ENCODE peak calls at places on chromosome 7, in six cellular contexts. N, I, Q, W, F and Z are unnamed samples.

GRCh38 chr7:32043688-32044087 is 26.5 kb downstream of the PDE1C start:
- DNase-seq in N (no peak), I (peak), Q (no peak), W (no peak), F (peak), Z (no peak)

GRCh38 chr7:147833549-147833948 is 757.0 kb upstream of the C7orf33 start:
- DNase-seq in N (no peak), I (no peak), Q (peak), W (no peak), F (peak), Z (no peak)

GRCh38 chr7:112799473-112799872 is 9.3 kb upstream of the TMEM168 start:
- DNase-seq in N (no peak), I (no peak), Q (no peak), W (no peak), F (no peak), Z (no peak)

GRCh38 chr7:2488272-2488645 is 12.1 kb upstream of the GRIFIN start:
- DNase-seq in N (no peak), I (no peak), Q (no peak), W (no peak), F (no peak), Z (no peak)

GRCh38 chr7:5421626-5422323 is 1.9 kb downstream of the TNRC18 start:
- DNase-seq in N (no peak), I (peak), Q (no peak), W (peak), F (peak), Z (peak)

GRCh38 chr7:136911362-136911761 is 42.9 kb downstream of the CHRM2 start:
- DNase-seq in N (no peak), I (peak), Q (peak), W (no peak), F (peak), Z (peak)

GRCh38 chr7:85090138-85090537 is 96.7 kb downstream of the SEMA3D start:
- DNase-seq in N (no peak), I (no peak), Q (no peak), W (no peak), F (no peak), Z (no peak)

GRCh38 chr7:74187915-74188675 is 13.9 kb downstream of the EIF4H start:
- DNase-seq in N (no peak), I (peak), Q (no peak), W (no peak), F (no peak), Z (peak)

GRCh38 chr7:151919595-151919994 is 36.7 kb upstream of the GALNTL5 start:
- DNase-seq in N (no peak), I (no peak), Q (no peak), W (no peak), F (no peak), Z (no peak)

DNA sequence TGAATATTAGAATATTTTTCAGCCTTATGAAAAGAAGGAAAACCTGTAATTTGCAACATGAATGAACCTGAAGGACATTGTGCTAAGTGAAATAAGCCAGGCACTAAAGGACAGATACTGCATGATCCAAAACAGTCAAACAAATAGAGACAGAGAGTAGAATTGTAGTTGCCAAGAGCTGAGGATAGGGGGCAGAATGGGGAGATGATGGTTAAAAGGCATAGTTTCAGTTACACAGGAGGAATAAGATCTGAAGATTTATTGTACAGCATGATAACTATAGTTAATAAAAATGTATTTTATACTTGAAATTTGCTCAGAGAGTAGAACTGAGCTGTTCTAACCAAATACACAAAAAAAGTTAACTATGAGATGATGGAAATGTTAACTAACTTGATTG is 149.0 kb upstream of the TMEM106B start:
- DNase-seq in N (peak), I (no peak), Q (no peak), W (no peak), F (peak), Z (no peak)
- TF ChIP-seq CTCF in N (peak), I (peak), Q (peak), W (peak), F (no peak), Z (peak)

DNA sequence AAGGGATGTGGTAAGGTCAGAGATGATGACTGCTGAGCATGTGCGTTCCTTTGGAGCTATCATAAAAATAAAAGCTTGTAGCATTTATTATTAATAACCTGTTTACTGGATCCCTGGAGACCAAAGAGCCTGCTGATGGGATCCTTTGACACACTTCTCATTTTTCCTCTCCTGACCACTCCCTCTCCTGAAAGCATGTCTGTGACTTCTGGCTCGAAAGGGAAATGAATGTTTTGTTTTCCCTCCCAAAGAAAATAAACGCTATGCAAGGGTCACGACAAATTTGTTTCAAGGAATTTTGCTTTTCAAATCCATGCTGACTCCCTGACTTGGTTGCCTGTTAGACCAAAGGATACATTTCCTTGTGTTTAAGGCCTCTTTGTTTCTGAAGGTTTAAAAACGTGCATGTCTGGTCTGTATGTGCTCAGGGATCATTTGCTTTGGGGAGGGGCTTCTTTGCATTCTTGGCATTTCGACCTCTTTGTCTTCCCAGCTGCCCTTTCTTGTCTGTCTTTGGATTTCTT is 185.1 kb upstream of the AGK start:
- DNase-seq in N (no peak), I (peak), Q (peak), W (no peak), F (no peak), Z (no peak)
- H3K4me2 ChIP-seq in N (no peak), I (no peak), Q (peak), W (no peak), F (no peak), Z (no peak)

GRCh38 chr7:21426958-21427860 is 674 bp upstream of the SP4 start:
- DNase-seq in N (peak), I (peak), Q (peak), W (peak), F (peak), Z (peak)
- TF ChIP-seq CTCF in N (no peak), I (no peak), Q (no peak), W (no peak), F (no peak), Z (no peak)

GRCh38 chr7:66497346-66497745 is 131.3 kb upstream of the KCTD7 start:
- DNase-seq in N (no peak), I (no peak), Q (no peak), W (no peak), F (no peak), Z (no peak)
- H3K4me2 ChIP-seq in N (no peak), I (no peak), Q (no peak), W (no peak), F (no peak), Z (no peak)

GRCh38 chr7:155577509-155577905 is 31.1 kb upstream of the CNPY1 start:
- DNase-seq in N (no peak), I (no peak), Q (no peak), W (no peak), F (no peak), Z (no peak)
- TF ChIP-seq CTCF in N (no peak), I (no peak), Q (no peak), W (no peak), F (no peak), Z (no peak)